ENCODE peak calls at places on chromosomes 12 and 14, in ten cellular contexts. Z is naive thymus-derived CD4-positive, alpha-beta T cell; W is right atrium auricular region; F is cardiac muscle cell; K is GM12878; D is CD8-positive, alpha-beta T cell; X is CD8-positive, alpha-beta memory T cell; U is endothelial cell of umbilical vein; P is right cardiac atrium; N is HepG2. M is an unnamed sample.

GRCh38 chr12:130606245-130606644 is 109.9 kb downstream of the RIMBP2 start:
- DNase-seq in P (no peak), N (no peak), W (no peak), D (no peak), K (no peak), X (no peak), F (no peak), Z (no peak), U (no peak), M (no peak)

GRCh38 chr14:50225067-50225973 is 6.1 kb downstream of the SOS2 start:
- DNase-seq in N (peak), D (no peak), W (no peak), P (no peak), Z (no peak), X (no peak), U (peak), K (no peak), F (peak), M (peak)

GRCh38 chr14:105859717-105860614 is 333.6 kb downstream of the TMEM121 start:
- DNase-seq in Z (peak), N (no peak), P (peak), U (no peak), F (no peak), X (peak), D (peak), K (no peak), W (no peak), M (no peak)

GRCh38 chr12:67630373-67631088 is 18.0 kb upstream of the DYRK2 start:
- DNase-seq in F (peak), K (peak), X (peak), N (peak), Z (peak), W (no peak), P (peak), D (peak), U (peak), M (no peak)

GRCh38 chr14:71529855-71530254 is 402.4 kb upstream of the RGS6 start:
- DNase-seq in F (peak), X (no peak), K (no peak), P (peak), D (no peak), N (no peak), U (no peak), W (peak), Z (no peak), M (peak)

GRCh38 chr14:101721951-101722661 is 39.4 kb upstream of the PPP2R5C start:
- DNase-seq in X (peak), P (peak), U (peak), D (peak), N (peak), F (peak), Z (peak), K (no peak), W (peak), M (no peak)

GRCh38 chr12:108605000-108605689 is 7.3 kb upstream of the TMEM119 start:
- DNase-seq in D (no peak), K (no peak), F (no peak), Z (no peak), W (no peak), P (no peak), X (no peak), N (peak), U (no peak), M (no peak)

GRCh38 chr14:88995437-88996198 is 171.2 kb downstream of the TTC8 start:
- DNase-seq in Z (no peak), D (no peak), F (peak), P (no peak), X (no peak), W (no peak), U (no peak), N (no peak), K (no peak), M (no peak)

GRCh38 chr14:103118019-103118662 is 5.1 kb upstream of the TNFAIP2 start:
- DNase-seq in N (no peak), F (peak), P (peak), X (no peak), W (peak), K (no peak), U (peak), D (no peak), Z (no peak), M (no peak)

DNA sequence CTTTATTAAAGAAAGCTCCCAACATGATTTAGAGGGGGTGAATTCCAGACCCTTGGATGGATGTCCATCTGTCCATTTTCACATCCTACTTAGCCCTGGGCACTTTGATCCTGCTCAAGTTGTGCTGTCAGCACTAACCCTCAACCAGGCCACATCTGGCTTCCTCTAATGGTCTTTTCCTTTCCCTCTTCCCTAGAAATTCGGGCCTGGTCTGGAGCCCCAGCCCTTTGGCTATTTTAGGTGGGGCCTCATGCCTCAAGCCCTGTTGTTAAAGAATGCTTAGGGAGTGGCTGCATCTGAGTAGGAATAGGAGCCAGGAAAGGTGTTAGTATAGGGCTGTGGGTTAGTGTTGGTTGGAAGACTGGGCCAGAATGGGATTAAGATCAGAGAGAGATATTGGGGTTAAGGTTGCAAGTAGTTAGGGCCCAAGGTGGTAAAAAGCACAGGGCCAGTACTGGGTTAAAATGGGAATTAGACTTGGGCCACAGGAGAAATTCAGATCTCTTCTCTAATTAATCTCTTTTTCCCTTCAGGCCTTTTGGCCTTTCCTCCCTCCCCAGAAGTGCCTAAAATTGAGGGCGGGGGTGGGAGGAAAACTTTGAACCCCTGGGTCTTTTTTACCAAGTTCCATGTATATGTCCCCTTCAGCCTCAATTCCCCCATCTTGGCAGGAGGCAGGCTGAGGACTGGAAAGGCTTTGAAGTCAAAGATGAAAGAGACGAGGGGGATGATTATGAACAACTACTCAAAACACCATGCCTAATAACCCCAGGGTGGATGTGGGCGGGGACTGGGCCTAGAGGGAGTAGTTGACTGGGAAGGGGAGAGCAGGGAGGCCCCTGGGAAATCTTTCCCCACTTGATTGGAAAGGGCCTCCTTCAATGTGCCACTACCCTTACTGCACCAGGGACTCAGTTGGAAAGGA is 3.9 kb upstream of the ZNF385A start:
- DNase-seq in U (no peak), F (no peak), P (peak), W (no peak), Z (no peak), D (no peak), K (no peak), N (no peak), X (no peak), M (no peak)
- H3K27ac ChIP-seq in U (no peak), F (peak), P (no peak), W (no peak), Z (no peak), D (no peak), K (no peak), N (no peak), X (peak), M (no peak)

DNA sequence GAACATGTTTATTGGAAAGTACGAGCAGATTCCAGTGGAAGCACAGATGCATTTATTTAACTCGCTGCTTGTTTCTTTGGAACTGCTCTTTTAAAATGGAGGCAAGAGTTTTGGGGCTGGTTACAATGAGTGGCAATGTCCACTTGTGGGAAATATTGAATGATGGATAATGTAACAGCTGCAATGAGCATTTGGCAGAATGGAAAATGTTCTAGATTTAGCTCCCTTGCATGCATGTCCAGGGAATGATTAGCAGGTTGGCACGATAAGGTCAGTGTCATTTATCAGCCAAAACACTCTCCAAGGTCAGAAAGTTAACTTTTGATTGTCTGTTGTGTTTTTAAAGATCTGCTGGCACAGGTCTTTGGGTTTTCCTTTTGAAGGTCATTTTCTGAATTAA is 163.1 kb downstream of the ATP23 start:
- DNase-seq in D (no peak), W (no peak), N (no peak), K (no peak), U (no peak), Z (no peak), F (no peak), X (no peak), P (no peak), M (no peak)
- H3K27ac ChIP-seq in D (no peak), W (peak), N (no peak), K (no peak), U (no peak), Z (no peak), F (no peak), X (no peak), P (no peak), M (no peak)

DNA sequence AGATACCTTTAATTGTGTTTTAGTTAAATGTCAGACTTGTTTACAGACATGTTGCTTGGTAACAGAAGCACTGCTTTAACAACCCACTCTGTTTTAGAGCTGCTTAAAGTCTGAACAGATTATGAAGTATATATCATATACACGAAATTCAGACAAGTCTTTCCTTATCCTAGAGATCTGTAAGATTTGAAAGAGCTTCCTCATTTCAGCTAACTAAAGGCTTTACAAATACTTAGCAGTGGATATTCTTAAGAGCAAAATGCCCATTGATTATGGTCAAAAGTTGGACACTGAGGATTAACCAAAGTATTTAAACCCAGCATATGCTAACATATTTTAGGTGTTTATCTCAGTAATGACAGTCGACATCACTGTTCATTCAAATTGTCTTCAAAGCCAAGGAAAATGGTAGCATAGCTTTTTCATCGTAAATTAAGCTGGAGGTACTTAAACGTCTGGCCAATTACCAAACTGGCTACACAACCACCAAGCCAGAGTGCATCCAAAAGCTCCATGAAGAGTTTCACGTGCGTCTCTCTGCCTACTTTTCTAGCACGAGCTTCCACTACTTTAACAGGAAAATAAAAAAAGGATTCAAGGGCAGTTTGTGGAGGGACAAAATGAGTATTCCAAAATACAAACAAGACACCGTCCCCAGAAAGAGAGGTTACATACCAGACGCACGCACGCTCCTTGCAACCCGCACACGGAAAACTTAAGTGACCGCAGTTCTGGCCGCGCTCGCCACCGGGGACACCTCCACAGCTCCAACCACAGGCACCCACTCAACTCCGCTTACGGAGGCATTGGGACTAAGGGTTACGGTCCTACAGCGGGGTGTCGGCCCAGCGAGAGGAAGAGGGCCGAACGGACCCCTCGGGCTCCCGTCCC is 540 bp downstream of the CEP83 start:
- DNase-seq in W (no peak), N (peak), D (no peak), K (no peak), F (peak), X (no peak), U (no peak), Z (no peak), P (no peak), M (peak)
- H3K27ac ChIP-seq in W (peak), N (peak), D (peak), K (peak), F (peak), X (peak), U (peak), Z (peak), P (peak), M (peak)

DNA sequence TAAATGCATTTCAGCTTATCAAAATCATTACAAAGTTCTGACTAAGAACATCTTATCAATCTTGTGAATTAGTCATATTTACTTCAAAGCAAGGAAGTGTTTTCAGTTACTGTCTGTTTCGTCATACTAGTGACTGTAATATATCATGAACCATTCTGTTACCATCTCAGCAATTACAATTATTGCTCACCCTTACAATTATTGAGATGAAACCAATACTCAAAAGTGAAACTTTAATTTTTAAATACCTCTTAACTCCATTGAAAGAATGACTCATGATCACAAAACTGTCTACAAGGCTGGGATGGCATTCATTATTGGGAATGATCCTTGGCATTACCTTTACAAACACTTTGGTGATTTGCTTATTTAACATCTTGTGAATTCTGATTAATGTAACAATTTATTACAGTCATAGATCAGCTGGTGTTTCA is 90.3 kb downstream of the RPS6KA5 start:
- DNase-seq in P (no peak), U (peak), X (no peak), D (no peak), W (no peak), Z (no peak), F (peak), K (no peak), N (no peak), M (no peak)
- H3K27ac ChIP-seq in P (no peak), U (no peak), X (no peak), D (no peak), W (no peak), Z (no peak), F (no peak), K (no peak), N (no peak), M (no peak)

DNA sequence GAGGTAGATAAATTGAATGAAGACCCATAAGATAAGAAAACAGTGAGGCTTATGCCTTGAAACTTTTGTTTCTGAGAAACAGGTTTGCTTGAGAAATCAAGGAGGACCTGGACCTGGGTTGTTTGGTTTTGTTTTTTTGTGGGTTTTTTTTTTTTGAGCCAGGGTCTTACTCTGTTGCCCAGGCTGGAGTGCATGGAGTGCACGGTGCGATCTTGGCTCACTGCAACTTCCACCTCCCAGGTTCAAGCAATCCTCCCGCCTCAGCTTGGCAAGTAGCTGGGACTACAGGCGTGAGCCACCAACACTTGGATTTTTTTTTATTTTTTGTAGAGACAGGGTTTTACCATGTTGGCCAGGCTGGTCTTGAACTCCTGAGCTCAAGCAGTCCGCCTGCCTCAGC is 9.0 kb upstream of the PPTC7 start:
- DNase-seq in D (no peak), Z (no peak), X (no peak), F (no peak), W (no peak), P (no peak), N (no peak), U (no peak), K (no peak), M (no peak)
- H3K27ac ChIP-seq in D (no peak), Z (peak), X (no peak), F (peak), W (no peak), P (no peak), N (peak), U (no peak), K (peak), M (no peak)

GRCh38 chr14:100234511-100234910 is 4.4 kb upstream of the YY1 start:
- DNase-seq in D (no peak), P (no peak), W (no peak), U (no peak), N (no peak), F (no peak), Z (no peak), X (no peak), K (no peak), M (no peak)
- H3K27ac ChIP-seq in D (no peak), P (no peak), W (no peak), U (no peak), N (no peak), F (no peak), Z (peak), X (no peak), K (no peak), M (no peak)

M was measured in brain microvascular endothelial cell.